ENCODE peak calls at places on chromosomes 2 and 18, in seven cellular contexts. B is sigmoid colon, O is suprapubic skin, S is A549, M is transverse colon, I is ovary, W is H1. Z is an unnamed sample.

GRCh38 chr2:109069430-109070194 is 59.4 kb upstream of the SH3RF3 start:
- DNase-seq in B (no peak), W (no peak), I (no peak), M (no peak), O (no peak), S (no peak), Z (peak)

GRCh38 chr2:216348909-216349308 is 23.4 kb downstream of the MARCHF4 start:
- DNase-seq in B (no peak), M (no peak), I (no peak), W (no peak), O (no peak), S (no peak), Z (no peak)

GRCh38 chr18:57698571-57699276 is 77.1 kb upstream of the NARS1 start:
- DNase-seq in B (no peak), S (no peak), W (no peak), I (no peak), O (no peak), M (no peak), Z (no peak)

GRCh38 chr2:199979841-199980628 is 24.7 kb downstream of the MAIP1 start:
- DNase-seq in O (peak), W (peak), I (peak), M (peak), S (peak), B (peak), Z (peak)

GRCh38 chr18:76670564-76671288 is 151.6 kb upstream of the ZNF236 start:
- DNase-seq in I (peak), O (no peak), S (no peak), M (no peak), W (no peak), B (peak), Z (no peak)

GRCh38 chr2:203739351-203739750 is 32.9 kb downstream of the CD28 start:
- DNase-seq in W (no peak), O (no peak), I (no peak), S (no peak), M (no peak), B (no peak), Z (no peak)

GRCh38 chr18:79950440-79951341 is 762 bp downstream of the SLC66A2 start:
- DNase-seq in W (no peak), S (no peak), B (peak), O (peak), M (peak), I (peak), Z (peak)

GRCh38 chr2:239163306-239164070 is 237.3 kb downstream of the HDAC4 start:
- DNase-seq in B (peak), S (no peak), W (no peak), M (no peak), I (peak), O (peak), Z (no peak)

GRCh38 chr18:40925071-40925541 is 1029.9 kb upstream of the PIK3C3 start:
- DNase-seq in B (no peak), O (no peak), W (no peak), S (no peak), M (no peak), I (no peak), Z (no peak)

GRCh38 chr2:20190862-20191713 is 33.8 kb downstream of the SDC1 start:
- DNase-seq in W (peak), S (peak), I (no peak), B (no peak), O (no peak), M (peak), Z (peak)

GRCh38 chr2:45255568-45255967 is 246.3 kb upstream of the SIX2 start:
- DNase-seq in S (no peak), M (no peak), B (no peak), W (no peak), I (no peak), O (no peak), Z (no peak)

GRCh38 chr2:18432999-18433398 is 127.5 kb downstream of the RDH14 start:
- DNase-seq in I (no peak), O (no peak), B (peak), S (no peak), W (no peak), M (no peak), Z (no peak)

GRCh38 chr18:45761512-45762114 is 37.6 kb downstream of the SLC14A1 start:
- DNase-seq in O (no peak), M (no peak), I (no peak), S (no peak), B (no peak), W (no peak), Z (no peak)

GRCh38 chr2:70684846-70685622 is 83.0 kb downstream of the ADD2 start:
- DNase-seq in S (no peak), O (no peak), I (no peak), M (no peak), B (peak), W (no peak), Z (peak)

GRCh38 chr2:241003830-241004564 is 5.6 kb downstream of the SNED1 start:
- DNase-seq in M (no peak), W (no peak), O (no peak), S (no peak), I (no peak), B (peak), Z (no peak)

GRCh38 chr2:20093263-20094141 is 42.1 kb upstream of the LAPTM4A start:
- DNase-seq in S (peak), I (peak), O (no peak), W (peak), B (peak), M (peak), Z (peak)

GRCh38 chr2:214322662-214323061 is 88.2 kb upstream of the VWC2L start:
- DNase-seq in B (no peak), S (no peak), I (no peak), O (no peak), M (no peak), W (no peak), Z (no peak)

GRCh38 chr2:24819442-24820174 is 26.4 kb downstream of the CENPO start:
- DNase-seq in I (no peak), S (no peak), W (no peak), B (peak), M (no peak), O (no peak), Z (peak)

GRCh38 chr2:130826419-130826818 is 10.3 kb upstream of the ARHGEF4 start:
- DNase-seq in W (no peak), B (no peak), O (no peak), M (no peak), I (no peak), S (no peak), Z (no peak)

GRCh38 chr2:191862371-191862770 is 15.5 kb upstream of the CAVIN2 start:
- DNase-seq in O (no peak), M (no peak), S (no peak), W (no peak), I (no peak), B (no peak), Z (no peak)

GRCh38 chr2:237230355-237230754 is 144.7 kb downstream of the COPS8 start:
- DNase-seq in S (no peak), M (no peak), B (no peak), O (no peak), I (no peak), W (no peak), Z (no peak)

GRCh38 chr2:112156152-112156986 is 18.2 kb downstream of the FBLN7 start:
- DNase-seq in W (no peak), I (no peak), B (no peak), S (no peak), O (no peak), M (no peak), Z (no peak)

GRCh38 chr2:238511614-238511950 is 84.9 kb downstream of the ASB1 start:
- DNase-seq in M (no peak), W (no peak), I (no peak), S (no peak), B (no peak), O (no peak), Z (no peak)

GRCh38 chr2:187542123-187542522 is 12.1 kb downstream of the TFPI start:
- DNase-seq in B (no peak), W (no peak), O (no peak), S (no peak), M (no peak), I (no peak), Z (no peak)

GRCh38 chr2:180677928-180678327 is 302.5 kb upstream of the UBE2E3 start:
- DNase-seq in M (no peak), W (no peak), I (no peak), O (no peak), B (no peak), S (no peak), Z (no peak)

GRCh38 chr2:236512902-236513433 is 56.7 kb upstream of the ACKR3 start:
- DNase-seq in W (peak), M (peak), S (peak), O (no peak), I (peak), B (peak), Z (peak)

GRCh38 chr18:31101148-31102019 is 837 bp downstream of the DSC2 start:
- DNase-seq in S (peak), W (no peak), I (peak), O (peak), B (peak), M (peak), Z (peak)

GRCh38 chr18:12000072-12000659 is 18.9 kb downstream of the IMPA2 start:
- DNase-seq in M (no peak), S (no peak), O (no peak), W (no peak), B (no peak), I (no peak), Z (no peak)

GRCh38 chr2:189267491-189267890 is 87.9 kb upstream of the COL5A2 start:
- DNase-seq in I (no peak), O (no peak), B (no peak), W (no peak), M (no peak), S (no peak), Z (no peak)

GRCh38 chr2:132651115-132652099 is 18.6 kb downstream of the LYPD1 start:
- DNase-seq in W (no peak), B (no peak), I (no peak), M (no peak), O (no peak), S (peak), Z (no peak)

GRCh38 chr2:203783496-203784203 is 77.2 kb downstream of the CD28 start:
- DNase-seq in S (no peak), O (no peak), W (no peak), B (no peak), M (no peak), I (no peak), Z (no peak)

GRCh38 chr2:445896-446295 is 158.0 kb upstream of the ALKAL2 start:
- DNase-seq in W (no peak), B (no peak), I (no peak), S (no peak), M (no peak), O (no peak), Z (no peak)

GRCh38 chr2:30226144-30227032 is 4.9 kb upstream of the LBH start:
- DNase-seq in I (peak), S (no peak), M (no peak), W (no peak), O (peak), B (peak), Z (no peak)

GRCh38 chr18:14970027-14970426 is 222.1 kb downstream of the ANKRD30B start:
- DNase-seq in S (no peak), W (no peak), O (no peak), I (no peak), B (no peak), M (no peak), Z (no peak)

GRCh38 chr18:76687271-76688006 is 134.9 kb upstream of the ZNF236 start:
- DNase-seq in S (no peak), B (no peak), O (no peak), I (no peak), W (no peak), M (no peak), Z (no peak)

GRCh38 chr2:131014141-131014540 is 79.1 kb downstream of the FAM168B start:
- DNase-seq in W (no peak), I (no peak), S (no peak), M (no peak), O (no peak), B (no peak), Z (no peak)

GRCh38 chr2:112588611-112589045 is 4.2 kb downstream of the CHCHD5 start:
- DNase-seq in M (no peak), S (no peak), I (no peak), W (no peak), O (no peak), B (no peak), Z (no peak)

GRCh38 chr18:44960580-44960979 is 279.9 kb downstream of the SETBP1 start:
- DNase-seq in B (no peak), M (no peak), W (no peak), I (no peak), O (no peak), S (no peak), Z (no peak)

GRCh38 chr2:39660612-39661196 is 5.0 kb upstream of the TMEM178A start:
- DNase-seq in S (no peak), M (no peak), I (no peak), B (no peak), W (no peak), O (no peak), Z (no peak)

GRCh38 chr2:186734957-186735734 is 41.3 kb downstream of the FAM171B start:
- DNase-seq in M (no peak), B (no peak), O (no peak), I (no peak), W (peak), S (no peak), Z (no peak)

DNA sequence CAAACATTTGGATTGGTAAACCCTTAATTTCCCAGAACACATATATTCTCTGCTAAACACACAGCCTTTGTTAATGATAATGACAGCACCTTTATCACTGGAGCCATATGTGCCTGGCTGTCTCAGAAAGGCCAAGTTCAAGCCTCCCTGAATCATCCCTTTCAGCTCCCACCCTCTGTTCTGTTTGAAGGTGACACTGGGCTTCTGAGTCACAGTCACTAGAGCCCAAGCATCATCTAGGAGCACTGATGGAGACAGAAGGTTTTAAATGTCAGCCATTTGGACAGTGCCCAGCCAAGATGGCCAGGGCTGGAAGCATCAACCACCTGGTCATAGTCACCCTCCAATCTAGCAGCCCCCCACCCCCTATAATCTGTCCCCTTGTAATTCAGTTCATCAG is 80.6 kb downstream of the NRP2 start:
- DNase-seq in W (no peak), B (no peak), S (no peak), I (no peak), M (no peak), O (no peak), Z (no peak)
- TF ChIP-seq EP300 in W (no peak), B (no peak), S (no peak), I (no peak), M (no peak), O (no peak), Z (no peak)

DNA sequence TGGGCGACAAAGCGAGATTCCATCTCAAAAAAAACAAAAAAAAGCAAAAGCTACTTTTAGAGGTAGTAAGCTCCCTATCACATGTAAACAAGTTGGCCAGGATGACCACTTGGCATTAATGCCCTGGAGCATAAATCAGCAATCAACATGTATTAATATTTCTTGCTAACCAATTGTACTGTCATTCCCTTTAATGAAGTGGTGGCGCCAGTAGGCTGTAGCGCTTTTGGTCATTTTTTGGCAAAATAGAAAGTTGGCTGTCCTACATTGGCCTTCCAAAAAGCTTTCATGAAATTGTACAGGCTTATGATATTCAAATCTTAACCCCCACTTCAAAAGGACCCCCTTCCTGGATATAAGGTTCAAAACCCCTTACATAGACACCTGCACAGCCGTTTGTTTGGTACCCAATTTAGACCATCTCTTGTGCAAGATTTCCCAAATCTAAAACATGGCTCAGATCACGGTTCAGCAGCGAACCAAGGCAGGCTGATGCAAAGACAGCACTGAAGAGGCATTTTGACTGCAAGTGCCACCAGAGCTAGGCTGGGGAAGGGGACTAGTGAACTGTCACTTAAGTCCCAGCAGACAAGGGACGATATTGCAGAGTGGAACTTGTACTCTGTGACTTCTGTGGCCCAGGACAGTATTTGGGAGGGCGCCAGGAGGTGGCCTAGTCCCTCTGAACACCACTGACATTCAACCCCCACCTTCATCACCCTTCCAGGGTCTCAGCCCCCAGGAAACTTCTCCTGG is 31.9 kb downstream of the SMAD7 start:
- DNase-seq in O (no peak), M (no peak), I (no peak), S (no peak), W (no peak), B (peak), Z (no peak)
- TF ChIP-seq POLR2A in O (no peak), M (no peak), I (no peak), S (no peak), W (no peak), B (no peak), Z (no peak)

GRCh38 chr2:150125708-150126107 is 361.8 kb downstream of the RND3 start:
- DNase-seq in W (no peak), M (no peak), I (no peak), O (peak), S (peak), B (no peak), Z (no peak)
- H3K27ac ChIP-seq in W (no peak), M (no peak), I (no peak), O (no peak), S (peak), B (no peak), Z (no peak)

DNA sequence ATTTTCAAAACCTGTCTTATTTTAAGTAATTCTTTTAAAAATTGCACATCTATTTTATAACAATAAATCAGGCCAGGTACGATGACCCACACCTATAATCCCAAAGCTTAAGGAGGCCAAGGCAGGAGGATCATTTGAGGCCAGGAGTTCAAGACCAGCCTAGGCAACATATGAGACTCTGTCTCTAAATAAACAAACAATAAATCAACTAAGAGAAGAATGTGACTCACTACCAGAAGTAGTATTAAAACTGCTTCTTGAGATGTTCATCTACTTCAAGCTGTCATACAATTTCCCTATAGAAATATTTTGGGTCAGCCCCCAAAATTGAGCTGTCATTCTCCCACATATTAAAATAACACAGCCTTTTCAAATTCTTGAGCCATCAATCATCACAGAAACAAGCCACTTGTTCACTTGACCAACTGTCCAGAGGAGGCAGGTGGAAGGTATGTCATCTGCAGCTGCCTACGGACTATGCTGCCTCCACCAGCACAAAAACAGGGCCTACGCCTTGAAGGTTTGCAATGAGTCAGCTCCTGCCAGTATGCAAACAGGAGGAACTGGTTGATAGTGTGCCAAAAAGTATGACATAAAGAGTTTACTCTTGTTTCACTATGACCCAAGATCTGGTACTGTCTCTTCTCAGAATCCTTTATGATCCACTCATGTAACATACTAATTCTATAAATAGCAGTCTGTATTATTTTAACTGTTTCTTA is 33.6 kb downstream of the KIDINS220 start:
- DNase-seq in S (peak), I (no peak), O (no peak), B (no peak), M (peak), W (no peak), Z (peak)
- TF ChIP-seq EP300 in S (no peak), I (no peak), O (no peak), B (peak), M (no peak), W (no peak), Z (no peak)

GRCh38 chr2:197504512-197504911 is 4.3 kb downstream of the HSPE1 start:
- DNase-seq in M (no peak), I (no peak), B (no peak), W (no peak), S (no peak), O (no peak), Z (no peak)
- TF ChIP-seq POLR2A in M (no peak), I (no peak), B (no peak), W (peak), S (no peak), O (no peak), Z (no peak)

GRCh38 chr18:23498062-23498582 is 5.2 kb upstream of the RMC1 start:
- DNase-seq in B (no peak), W (no peak), I (no peak), S (no peak), O (no peak), M (no peak), Z (no peak)
- H3K27ac ChIP-seq in B (no peak), W (no peak), I (no peak), S (no peak), O (no peak), M (no peak), Z (no peak)